ENCODE peak calls at places on chromosome 16, in ten cellular contexts. C is NCI-H2081 treated with DMSO at 0.1 percent for 48 hours; S is T47D; V is pancreas; G is stimulated activated CD4-positive, alpha-beta T cell treated with anti-CD3 and anti-CD28 coated beads, TNF-alpha, amount 100 ng/mL, for 48 hours; Z is Caki2; U is kidney tubule cell; K is sigmoid colon; O is cardiac fibroblast; Q is AG04450. W is an unnamed sample.

GRCh38 chr16:55528974-55529373 is 20.1 kb downstream of the LPCAT2 start:
- DNase-seq in C (no peak), S (no peak), V (no peak), G (no peak), Z (no peak), U (no peak), K (no peak), O (peak), Q (no peak), W (no peak)

GRCh38 chr16:13038591-13038990 is 137.2 kb downstream of the SHISA9 start:
- DNase-seq in C (no peak), S (no peak), V (no peak), G (no peak), Z (peak), U (peak), K (no peak), O (no peak), Q (no peak), W (no peak)

GRCh38 chr16:2207872-2208271 is 2.6 kb downstream of the MLST8 start:
- DNase-seq in C (no peak), S (no peak), V (no peak), G (no peak), Z (no peak), U (no peak), K (no peak), O (no peak), Q (no peak), W (no peak)

GRCh38 chr16:2436110-2436509 is 6.9 kb downstream of the CCNF start:
- DNase-seq in C (no peak), S (no peak), V (no peak), G (no peak), Z (no peak), U (no peak), K (peak), O (no peak), Q (no peak), W (no peak)

GRCh38 chr16:88722784-88723506 is 16.6 kb downstream of the CTU2 start:
- DNase-seq in C (no peak), S (no peak), V (no peak), G (no peak), Z (no peak), U (no peak), K (no peak), O (no peak), Q (no peak), W (no peak)

GRCh38 chr16:66516808-66517585 is 32.9 kb downstream of the TK2 start:
- DNase-seq in C (no peak), S (peak), V (peak), G (peak), Z (peak), U (peak), K (peak), O (peak), Q (peak), W (peak)

GRCh38 chr16:50263060-50263909 is 3.1 kb upstream of the ADCY7 start:
- DNase-seq in C (no peak), S (no peak), V (no peak), G (no peak), Z (no peak), U (no peak), K (no peak), O (no peak), Q (no peak), W (peak)

GRCh38 chr16:17416461-17417221 is 54.1 kb downstream of the XYLT1 start:
- DNase-seq in C (no peak), S (peak), V (peak), G (peak), Z (no peak), U (peak), K (no peak), O (peak), Q (no peak), W (no peak)

GRCh38 chr16:73339821-73340220 is 291.9 kb upstream of the ZFHX3 start:
- DNase-seq in C (peak), S (no peak), V (no peak), G (no peak), Z (peak), U (no peak), K (no peak), O (no peak), Q (no peak), W (no peak)

GRCh38 chr16:88466175-88466862 is 13.2 kb downstream of the ZFPM1 start:
- DNase-seq in C (no peak), S (no peak), V (no peak), G (no peak), Z (no peak), U (peak), K (no peak), O (peak), Q (no peak), W (no peak)